ENCODE peak calls at places on chromosomes 2 and 18, in ten cellular contexts. I is transverse colon, G is tibial artery, E is Peyer's patch, H is breast epithelium, O is left lung, Q is left ventricle myocardium inferior, M is heart left ventricle, A is pancreas, K is endodermal cell. S is an unnamed sample.
A peak's percentile ranks its signal among the peaks of the same experiment; 100 is the strongest.

GRCh38 chr2:239024226-239024625 is 176.3 kb downstream of the TWIST2 start:
- DNase-seq in I (no peak), G (peak; percentile 45), E (peak; percentile 15), H (no peak), O (no peak), Q (no peak), M (peak; percentile 44), A (no peak), K (no peak), S (no peak)

GRCh38 chr2:24856791-24857211 is 63.2 kb downstream of the ADCY3 start:
- DNase-seq in I (no peak), G (peak; percentile 71), E (no peak), H (no peak), O (no peak), Q (peak; percentile 42), M (no peak), A (no peak), K (no peak), S (no peak)

GRCh38 chr18:32276896-32277295 is 87.1 kb downstream of the MEP1B start:
- DNase-seq in I (no peak), G (no peak), E (no peak), H (no peak), O (no peak), Q (no peak), M (no peak), A (no peak), K (no peak), S (no peak)

GRCh38 chr18:11696451-11696850 is 7.4 kb downstream of the GNAL start:
- DNase-seq in I (no peak), G (no peak), E (no peak), H (no peak), O (no peak), Q (no peak), M (no peak), A (no peak), K (no peak), S (no peak)

GRCh38 chr2:199100326-199101110 is 357.2 kb downstream of the SATB2 start:
- DNase-seq in I (no peak), G (no peak), E (no peak), H (no peak), O (no peak), Q (no peak), M (no peak), A (no peak), K (no peak), S (no peak)

GRCh38 chr2:136058951-136059530 is 58.9 kb downstream of the CXCR4 start:
- DNase-seq in I (no peak), G (no peak), E (no peak), H (no peak), O (no peak), Q (no peak), M (no peak), A (no peak), K (no peak), S (no peak)

GRCh38 chr2:8676191-8676914 is 5.5 kb upstream of the ID2 start:
- DNase-seq in I (peak; percentile 79), G (peak; percentile 98), E (peak; percentile 88), H (peak; percentile 86), O (peak; percentile 90), Q (peak; percentile 90), M (peak; percentile 93), A (peak; percentile 74), K (peak; percentile 85), S (peak; percentile 97)

GRCh38 chr2:46299365-46300263 is 2.4 kb downstream of the EPAS1 start:
- DNase-seq in I (peak; percentile 77), G (peak; percentile 88), E (peak; percentile 70), H (no peak), O (peak; percentile 86), Q (peak; percentile 76), M (peak; percentile 75), A (peak; percentile 72), K (peak; percentile 79), S (peak; percentile 87)

GRCh38 chr2:169365093-169365483 is 2.8 kb upstream of the LRP2 start:
- DNase-seq in I (no peak), G (no peak), E (no peak), H (no peak), O (no peak), Q (no peak), M (no peak), A (no peak), K (no peak), S (no peak)

GRCh38 chr2:120323807-120324399 is 22.0 kb upstream of the INHBB start:
- DNase-seq in I (no peak), G (no peak), E (no peak), H (no peak), O (peak; percentile 13), Q (no peak), M (peak; percentile 14), A (no peak), K (no peak), S (no peak)

GRCh38 chr18:27685807-27686412 is 491.0 kb downstream of the CDH2 start:
- DNase-seq in I (no peak), G (no peak), E (no peak), H (no peak), O (no peak), Q (no peak), M (no peak), A (no peak), K (peak; percentile 66), S (no peak)

GRCh38 chr2:173264152-173264551 is 90.5 kb upstream of the CDCA7 start:
- DNase-seq in I (no peak), G (no peak), E (no peak), H (no peak), O (no peak), Q (no peak), M (no peak), A (no peak), K (no peak), S (no peak)

GRCh38 chr2:214809751-214810564 is 475 bp upstream of the BARD1 start:
- DNase-seq in I (peak; percentile 100), G (peak; percentile 100), E (peak; percentile 100), H (peak; percentile 98), O (peak; percentile 100), Q (peak; percentile 100), M (peak; percentile 100), A (peak; percentile 100), K (peak; percentile 100), S (peak; percentile 100)

GRCh38 chr2:214810670-214811069 is 1.2 kb upstream of the BARD1 start:
- DNase-seq in I (peak; percentile 9), G (no peak), E (peak; percentile 47), H (no peak), O (no peak), Q (peak; percentile 15), M (no peak), A (peak; percentile 20), K (peak; percentile 53), S (no peak)

GRCh38 chr2:214808481-214808931 is 977 bp downstream of the BARD1 start:
- DNase-seq in I (no peak), G (no peak), E (no peak), H (no peak), O (no peak), Q (no peak), M (no peak), A (no peak), K (no peak), S (no peak)

GRCh38 chr2:214808961-214809750 is at the start of gene BARD1:
- DNase-seq in I (peak; percentile 70), G (peak; percentile 76), E (peak; percentile 66), H (no peak), O (peak; percentile 84), Q (peak; percentile 59), M (peak; percentile 70), A (peak; percentile 43), K (peak; percentile 76), S (peak; percentile 63)
- TF ChIP-seq CTCF in I (no peak), G (no peak), E (no peak), H (no peak), O (no peak), Q (no peak), M (no peak), A (no peak), K (peak; percentile 26), S (no peak)

GRCh38 chr2:38121481-38121880 is 45.5 kb upstream of the CYP1B1 start:
- DNase-seq in I (no peak), G (no peak), E (no peak), H (no peak), O (no peak), Q (no peak), M (no peak), A (no peak), K (no peak), S (no peak)
- H3K27ac ChIP-seq in I (peak overlapping the region; percentile 41), G (no peak overlapping the region), E (no peak overlapping the region), H (no peak overlapping the region), O (peak overlapping the region; percentile 3), Q (peak overlapping the region; percentile 60), M (no peak overlapping the region), A (no peak overlapping the region), K (no peak overlapping the region), S (no peak overlapping the region)

GRCh38 chr18:14941256-14941655 is 193.3 kb downstream of the ANKRD30B start:
- DNase-seq in I (peak; percentile 88), G (no peak), E (peak; percentile 83), H (no peak), O (no peak), Q (no peak), M (no peak), A (no peak), K (no peak), S (no peak)

GRCh38 chr18:14942275-14942674 is 194.3 kb downstream of the ANKRD30B start:
- DNase-seq in I (no peak), G (no peak), E (no peak), H (no peak), O (no peak), Q (no peak), M (no peak), A (no peak), K (no peak), S (no peak)

GRCh38 chr18:14943486-14943885 is 195.5 kb downstream of the ANKRD30B start:
- DNase-seq in I (no peak), G (no peak), E (no peak), H (no peak), O (no peak), Q (no peak), M (no peak), A (no peak), K (no peak), S (no peak)

GRCh38 chr18:14940738-14941137 is 192.8 kb downstream of the ANKRD30B start:
- DNase-seq in I (no peak), G (no peak), E (no peak), H (no peak), O (no peak), Q (no peak), M (no peak), A (no peak), K (no peak), S (no peak)

DNA sequence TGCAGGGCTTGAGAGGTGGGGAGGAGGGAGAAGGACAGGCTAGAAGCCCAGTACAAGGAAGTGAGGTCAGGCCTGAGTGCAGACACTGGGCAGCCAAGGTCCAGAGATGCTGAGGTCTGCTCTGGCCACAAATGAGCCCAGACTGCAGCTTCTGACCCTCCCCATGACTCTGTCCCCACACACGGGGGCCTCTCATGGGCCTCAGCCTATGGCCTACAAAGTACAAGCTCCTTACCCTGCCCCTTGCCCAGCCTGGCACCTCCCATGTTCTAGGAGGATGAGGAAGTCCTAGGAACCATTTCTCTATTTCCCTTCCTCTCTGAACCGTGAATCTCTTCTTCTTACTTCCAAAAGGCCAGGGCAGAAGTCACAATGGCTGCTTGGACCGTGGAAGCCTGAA is 193.8 kb downstream of the ANKRD30B start:
- DNase-seq in I (no peak), G (no peak), E (no peak), H (no peak), O (no peak), Q (no peak), M (no peak), A (no peak), K (no peak), S (no peak)
- H3K9me3 ChIP-seq in I (no peaks in the 10 kb centered on the region), G (no peaks in the 10 kb centered on the region), E (no peaks in the 10 kb centered on the region), H (no peaks in the 10 kb centered on the region), O (no peaks in the 10 kb centered on the region), Q (no peaks in the 10 kb centered on the region), M (no peaks in the 10 kb centered on the region), A (no peaks in the 10 kb centered on the region), K (peaks cover 40% of the 10 kb centered on the region), S (no peaks in the 10 kb centered on the region)

GRCh38 chr2:192827735-192828134 is 633.0 kb upstream of the TMEFF2 start:
- DNase-seq in I (peak; percentile 6), G (peak; percentile 59), E (no peak), H (no peak), O (peak; percentile 65), Q (no peak), M (peak; percentile 47), A (no peak), K (peak; percentile 39), S (no peak)
- TF ChIP-seq CTCF in I (no peak), G (no peak), E (no peak), H (no peak), O (no peak), Q (no peak), M (no peak), A (no peak), K (no peak), S (no peak)

S was measured in right lobe of liver.